ENCODE peak calls at places on chromosomes 12 and 14, in six cellular contexts. G is ovary; I is CD8-positive, alpha-beta T cell; B is choroid plexus epithelial cell; R is heart left ventricle; M is HFFc6. K is an unnamed sample.
A peak's percentile ranks its signal among the peaks of the same experiment; 100 is the strongest.

GRCh38 chr14:98984719-98985041 is 287.3 kb downstream of the BCL11B start:
- DNase-seq in G (no peak), I (peak; percentile 84), B (no peak), R (no peak), M (no peak), K (no peak)

GRCh38 chr14:26872510-26872909 is 274.7 kb upstream of the NOVA1 start:
- DNase-seq in G (no peak), I (no peak), B (no peak), R (peak; percentile 30), M (no peak), K (no peak)

GRCh38 chr14:50318031-50318626 is 6.0 kb downstream of the DMAC2L start:
- DNase-seq in G (no peak), I (no peak), B (peak; percentile 78), R (no peak), M (peak; percentile 39), K (peak; percentile 47)

GRCh38 chr14:64488590-64489099 is 15.0 kb downstream of the ZBTB25 start:
- DNase-seq in G (no peak), I (no peak), B (no peak), R (no peak), M (no peak), K (no peak)

GRCh38 chr14:71474291-71474690 is 457.9 kb upstream of the RGS6 start:
- DNase-seq in G (no peak), I (no peak), B (no peak), R (no peak), M (no peak), K (no peak)

GRCh38 chr14:105840266-105841021 is 314.1 kb downstream of the TMEM121 start:
- DNase-seq in G (no peak), I (no peak), B (no peak), R (no peak), M (no peak), K (no peak)

GRCh38 chr12:19641235-19642080 is 202.2 kb downstream of the AEBP2 start:
- DNase-seq in G (no peak), I (no peak), B (no peak), R (no peak), M (no peak), K (no peak)

GRCh38 chr14:61876362-61877049 is 114.3 kb downstream of the SNAPC1 start:
- DNase-seq in G (no peak), I (no peak), B (no peak), R (no peak), M (no peak), K (no peak)

GRCh38 chr14:62123959-62124358 is 361.7 kb downstream of the SNAPC1 start:
- DNase-seq in G (no peak), I (no peak), B (no peak), R (no peak), M (no peak), K (no peak)

GRCh38 chr14:70884595-70885342 is 22.5 kb upstream of the PCNX1 start:
- DNase-seq in G (no peak), I (no peak), B (peak; percentile 34), R (no peak), M (no peak), K (peak; percentile 44)

GRCh38 chr14:23577004-23577681 is 1.4 kb downstream of the JPH4 start:
- DNase-seq in G (peak; percentile 68), I (peak; percentile 50), B (no peak), R (no peak), M (no peak), K (no peak)

GRCh38 chr14:24055971-24056799 is 4.4 kb downstream of the CARMIL3 start:
- DNase-seq in G (no peak), I (no peak), B (no peak), R (no peak), M (no peak), K (no peak)

GRCh38 chr14:22438742-22439141 is 150.3 kb downstream of the DAD1 start:
- DNase-seq in G (no peak), I (no peak), B (no peak), R (no peak), M (no peak), K (no peak)

GRCh38 chr14:31270196-31270772 is 62.7 kb upstream of the HECTD1 start:
- DNase-seq in G (no peak), I (no peak), B (peak; percentile 19), R (no peak), M (no peak), K (peak; percentile 21)

GRCh38 chr12:96237465-96238077 is 43.4 kb downstream of the ELK3 start:
- DNase-seq in G (peak; percentile 50), I (peak; percentile 64), B (peak; percentile 97), R (peak; percentile 82), M (peak; percentile 91), K (peak; percentile 87)

GRCh38 chr12:125148316-125148715 is 83.1 kb downstream of the AACS start:
- DNase-seq in G (no peak), I (no peak), B (no peak), R (no peak), M (no peak), K (peak; percentile 89)

GRCh38 chr12:48092606-48093005 is 13.3 kb downstream of the SENP1 start:
- DNase-seq in G (no peak), I (no peak), B (peak; percentile 48), R (no peak), M (no peak), K (no peak)

GRCh38 chr12:24979971-24980730 is 31.2 kb upstream of the BCAT1 start:
- DNase-seq in G (no peak), I (no peak), B (peak; percentile 52), R (no peak), M (no peak), K (no peak)

GRCh38 chr12:15987696-15988095 is 76.6 kb downstream of the DERA start:
- DNase-seq in G (no peak), I (no peak), B (no peak), R (peak; percentile 82), M (no peak), K (no peak)

GRCh38 chr12:19971396-19971802 is 396.9 kb upstream of the PDE3A start:
- DNase-seq in G (no peak), I (no peak), B (peak; percentile 76), R (no peak), M (no peak), K (no peak)

GRCh38 chr14:104323551-104324175 is 185.3 kb downstream of the KIF26A start:
- DNase-seq in G (no peak), I (no peak), B (no peak), R (no peak), M (no peak), K (no peak)

GRCh38 chr14:57712101-57712500 is 153.8 kb downstream of the SLC35F4 start:
- DNase-seq in G (no peak), I (no peak), B (peak; percentile 2), R (no peak), M (no peak), K (no peak)
- TF ChIP-seq CTCF in G (no peak), I (no peak), B (no peak), R (no peak), M (no peak), K (no peak)

GRCh38 chr12:132525011-132525832 is 35.3 kb downstream of the FBRSL1 start:
- DNase-seq in G (no peak), I (no peak), B (no peak), R (no peak), M (no peak), K (no peak)

GRCh38 chr12:132522586-132523380 is 32.8 kb downstream of the FBRSL1 start:
- DNase-seq in G (no peak), I (no peak), B (peak; percentile 11), R (no peak), M (no peak), K (no peak)

GRCh38 chr12:132524405-132524804 is 34.5 kb downstream of the FBRSL1 start:
- DNase-seq in G (no peak), I (no peak), B (peak; percentile 71), R (no peak), M (no peak), K (peak; percentile 94)

GRCh38 chr12:132521726-132522292 is 31.9 kb downstream of the FBRSL1 start:
- DNase-seq in G (no peak), I (no peak), B (no peak), R (no peak), M (no peak), K (no peak)

DNA sequence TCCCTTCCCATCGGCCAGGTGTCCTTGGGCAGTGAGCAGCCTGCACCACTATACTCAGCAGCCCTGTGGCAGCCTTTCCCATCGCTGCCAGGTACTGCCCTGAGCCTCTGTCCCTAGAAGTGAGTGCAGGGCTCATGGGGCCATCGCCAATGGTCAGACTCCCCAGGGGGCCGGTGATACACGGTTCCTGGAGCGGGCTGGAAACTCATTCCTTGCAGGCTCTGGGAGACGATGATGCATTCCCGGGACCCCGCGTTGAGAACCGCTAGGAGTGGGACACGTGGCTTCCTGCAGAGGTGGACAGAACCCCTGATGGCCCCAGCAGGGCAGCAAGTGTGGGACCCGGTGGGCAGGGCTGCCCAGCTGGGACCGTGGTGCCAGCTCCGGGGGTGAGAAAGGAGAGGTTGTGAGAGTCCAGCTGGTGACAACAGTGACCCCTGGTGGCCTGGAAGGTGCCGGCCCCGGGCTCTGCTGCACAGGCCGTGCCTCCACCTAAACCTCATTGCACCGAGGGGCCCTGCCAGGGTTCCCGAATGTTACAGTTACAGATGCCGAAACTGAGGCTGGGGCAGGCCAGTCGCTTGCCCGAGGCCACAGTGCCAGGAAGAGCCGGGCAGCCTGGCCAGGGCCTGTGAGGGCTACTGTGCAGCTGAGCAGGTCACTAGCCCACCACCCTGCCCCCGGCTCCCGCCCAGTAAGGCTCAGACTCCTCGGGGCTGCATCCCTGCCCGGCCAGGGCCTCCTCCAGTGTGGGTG is 33.8 kb downstream of the FBRSL1 start:
- DNase-seq in G (peak; percentile 67), I (peak; percentile 86), B (peak; percentile 55), R (peak; percentile 66), M (peak; percentile 12), K (peak; percentile 35)
- TF ChIP-seq CTCF in G (peak; percentile 49), I (peak; percentile 78), B (peak; percentile 82), R (peak; percentile 88), M (peak; percentile 95), K (peak; percentile 83)

GRCh38 chr12:2274733-2275132 is 221.9 kb downstream of the CACNA1C start:
- DNase-seq in G (no peak), I (no peak), B (no peak), R (no peak), M (no peak), K (no peak)

GRCh38 chr12:2273751-2274150 is 221.0 kb downstream of the CACNA1C start:
- DNase-seq in G (no peak), I (no peak), B (no peak), R (no peak), M (no peak), K (no peak)

GRCh38 chr12:2270846-2271245 is 218.1 kb downstream of the CACNA1C start:
- DNase-seq in G (no peak), I (no peak), B (no peak), R (no peak), M (no peak), K (no peak)

GRCh38 chr12:2271961-2272360 is 219.2 kb downstream of the CACNA1C start:
- DNase-seq in G (no peak), I (no peak), B (no peak), R (no peak), M (no peak), K (no peak)

DNA sequence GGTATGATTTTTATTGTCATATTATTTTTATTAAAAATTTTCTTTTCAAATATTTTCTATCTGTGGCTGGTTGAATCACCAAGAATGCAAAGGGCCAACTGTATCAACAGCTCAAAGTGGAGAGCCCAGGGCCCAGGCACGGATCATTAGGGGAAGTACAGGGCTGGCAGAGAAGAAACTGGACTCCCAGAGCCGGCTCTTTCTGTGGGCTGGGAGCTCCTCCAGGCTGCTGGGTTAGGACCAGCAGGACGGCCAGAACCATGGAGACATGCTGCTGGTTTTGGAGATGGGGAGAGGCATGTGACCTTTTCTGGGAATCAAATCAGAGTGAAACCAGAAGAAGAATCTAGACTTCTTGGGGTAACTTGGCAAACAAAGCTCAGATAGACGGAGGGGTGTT is 220.5 kb downstream of the CACNA1C start:
- DNase-seq in G (no peak), I (no peak), B (peak; percentile 87), R (peak; percentile 63), M (peak; percentile 40), K (no peak)
- TF ChIP-seq CTCF in G (no peak), I (no peak), B (peak; percentile 78), R (no peak), M (peak; percentile 52), K (no peak)

GRCh38 chr14:75711134-75711795 is 50.2 kb downstream of the TTLL5 start:
- DNase-seq in G (no peak), I (no peak), B (peak; percentile 85), R (no peak), M (peak; percentile 62), K (peak; percentile 53)
- TF ChIP-seq CTCF in G (no peak), I (peak; percentile 33), B (peak; percentile 99), R (peak; percentile 56), M (peak; percentile 95), K (peak; percentile 77)

K was measured in bronchial epithelial cell.